ENCODE peak calls at places on chromosome 1, in nine cellular contexts. T, R, S, I, N, O, L, M and F are unnamed samples.
A peak's percentile ranks its signal among the peaks of the same experiment; 100 is the strongest.

GRCh38 chr1:36408479-36408878 is 10.8 kb upstream of the LSM10 start:
- DNase-seq in T (no peak), R (no peak), S (no peak), I (no peak), N (peak; percentile 61), O (no peak), L (peak; percentile 50), M (no peak), F (no peak)

GRCh38 chr1:238469146-238469601 is 578.5 kb upstream of the ZP4 start:
- DNase-seq in T (no peak), R (no peak), S (no peak), I (no peak), N (peak; percentile 52), O (no peak), L (peak; percentile 27), M (no peak), F (no peak)

GRCh38 chr1:204684206-204684536 is 1.4 kb downstream of the LRRN2 start:
- DNase-seq in T (no peak), R (no peak), S (no peak), I (no peak), N (no peak), O (peak; percentile 62), L (no peak), M (no peak), F (no peak)

GRCh38 chr1:52709016-52709415 is 10.9 kb upstream of the COA7 start:
- DNase-seq in T (no peak), R (no peak), S (no peak), I (no peak), N (no peak), O (no peak), L (peak; percentile 38), M (no peak), F (no peak)

GRCh38 chr1:11571906-11572616 is 82.2 kb downstream of the FBXO2 start:
- DNase-seq in T (no peak), R (no peak), S (no peak), I (no peak), N (no peak), O (peak; percentile 95), L (no peak), M (no peak), F (no peak)

GRCh38 chr1:54965624-54966340 is 14.6 kb upstream of the TMEM61 start:
- DNase-seq in T (no peak), R (no peak), S (peak; percentile 59), I (no peak), N (peak; percentile 45), O (peak; percentile 31), L (peak; percentile 94), M (no peak), F (no peak)

GRCh38 chr1:234975122-234975940 is 153.3 kb downstream of the TOMM20 start:
- DNase-seq in T (peak; percentile 15), R (peak; percentile 85), S (no peak), I (peak; percentile 91), N (peak; percentile 95), O (peak; percentile 63), L (peak; percentile 96), M (no peak), F (no peak)

GRCh38 chr1:219564072-219564471 is 48.8 kb downstream of the ZC3H11B start:
- DNase-seq in T (no peak), R (no peak), S (no peak), I (no peak), N (no peak), O (no peak), L (no peak), M (no peak), F (no peak)

GRCh38 chr1:53552146-53552940 is 93.1 kb downstream of the DMRTB1 start:
- DNase-seq in T (peak; percentile 57), R (no peak), S (peak; percentile 6), I (no peak), N (peak; percentile 35), O (peak; percentile 67), L (no peak), M (no peak), F (no peak)

GRCh38 chr1:200699871-200700270 is 30.2 kb upstream of the DDX59 start:
- DNase-seq in T (no peak), R (peak; percentile 64), S (no peak), I (peak; percentile 14), N (peak; percentile 97), O (peak; percentile 90), L (no peak), M (no peak), F (no peak)

GRCh38 chr1:179234863-179235262 is 5.4 kb upstream of the ABL2 start:
- DNase-seq in T (no peak), R (no peak), S (no peak), I (no peak), N (no peak), O (no peak), L (no peak), M (no peak), F (no peak)

GRCh38 chr1:229170778-229171505 is 100.0 kb upstream of the RAB4A start:
- DNase-seq in T (no peak), R (no peak), S (no peak), I (no peak), N (no peak), O (no peak), L (no peak), M (no peak), F (no peak)

GRCh38 chr1:113534875-113535274 is 144.6 kb downstream of the MAGI3 start:
- DNase-seq in T (no peak), R (no peak), S (no peak), I (no peak), N (peak; percentile 23), O (no peak), L (no peak), M (no peak), F (no peak)

GRCh38 chr1:234726359-234726836 is 116.4 kb upstream of the IRF2BP2 start:
- DNase-seq in T (no peak), R (no peak), S (no peak), I (no peak), N (peak; percentile 29), O (peak; percentile 64), L (no peak), M (no peak), F (no peak)

GRCh38 chr1:168623003-168623828 is 46.8 kb downstream of the XCL1 start:
- DNase-seq in T (no peak), R (peak; percentile 36), S (no peak), I (peak; percentile 35), N (peak; percentile 30), O (no peak), L (peak; percentile 66), M (no peak), F (peak; percentile 64)
- TF ChIP-seq CTCF in T (no peak), R (no peak), S (no peak), I (no peak), N (no peak), O (no peak), L (no peak), M (no peak), F (no peak)

GRCh38 chr1:26188477-26188876 is 1.9 kb upstream of the CATSPER4 start:
- DNase-seq in T (no peak), R (no peak), S (no peak), I (no peak), N (no peak), O (no peak), L (no peak), M (no peak), F (no peak)

GRCh38 chr1:26189751-26190275 is 589 bp upstream of the CATSPER4 start:
- DNase-seq in T (no peak), R (no peak), S (no peak), I (no peak), N (no peak), O (no peak), L (no peak), M (no peak), F (no peak)

GRCh38 chr1:26189331-26189730 is 1.1 kb upstream of the CATSPER4 start:
- DNase-seq in T (no peak), R (no peak), S (no peak), I (no peak), N (no peak), O (no peak), L (no peak), M (no peak), F (no peak)

GRCh38 chr1:26191739-26192138 is 1.3 kb downstream of the CATSPER4 start:
- DNase-seq in T (no peak), R (no peak), S (no peak), I (no peak), N (no peak), O (no peak), L (no peak), M (peak; percentile 76), F (no peak)

GRCh38 chr1:26190373-26190987 is at the start of gene CATSPER4:
- DNase-seq in T (no peak), R (peak; percentile 53), S (peak; percentile 11), I (no peak), N (no peak), O (peak; percentile 96), L (peak; percentile 33), M (no peak), F (no peak)
- TF ChIP-seq CTCF in T (no peak), R (peak; percentile 41), S (no peak), I (peak; percentile 8), N (peak; percentile 18), O (peak; percentile 81), L (peak; percentile 6), M (no peak), F (no peak)

DNA sequence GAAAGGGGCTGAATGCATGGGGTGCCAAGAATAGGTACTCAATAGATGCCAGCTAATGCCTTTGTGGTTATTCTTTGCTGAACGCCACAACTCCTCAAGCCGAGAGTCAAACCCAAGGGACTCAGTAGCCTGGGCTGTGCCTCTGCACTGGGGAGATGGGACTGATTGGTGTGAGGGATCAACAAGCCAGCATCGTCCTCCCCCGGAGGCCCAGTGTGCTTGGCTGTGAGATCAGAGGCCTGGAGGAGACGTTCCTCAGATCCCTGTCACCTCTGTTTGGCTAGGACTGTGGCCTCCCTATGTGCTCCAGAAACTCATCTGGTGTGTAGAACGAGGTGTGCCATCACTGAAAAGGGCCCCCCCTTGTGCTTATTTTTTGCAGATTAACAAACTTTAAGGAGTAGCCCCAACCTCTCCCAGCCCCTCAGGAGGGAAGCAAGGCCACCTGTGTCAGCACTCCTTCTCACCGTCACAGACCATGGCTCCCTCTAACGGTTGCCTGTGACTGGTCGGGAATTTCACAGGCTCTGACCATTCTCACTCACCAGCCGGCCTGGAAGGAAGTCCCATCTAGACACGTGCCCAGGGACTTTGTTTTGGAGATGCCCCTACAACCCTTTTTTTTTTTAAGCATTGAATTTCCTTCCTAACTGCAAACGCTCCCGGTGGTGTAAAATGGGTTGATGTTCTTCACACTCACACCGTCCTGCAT is 194.0 kb upstream of the VAMP3 start:
- DNase-seq in T (peak; percentile 47), R (peak; percentile 33), S (no peak), I (no peak), N (peak; percentile 53), O (peak; percentile 83), L (peak; percentile 27), M (no peak), F (peak; percentile 21)
- TF ChIP-seq CTCF in T (peak; percentile 19), R (peak; percentile 22), S (no peak), I (peak; percentile 24), N (peak; percentile 47), O (peak; percentile 63), L (peak; percentile 44), M (no peak), F (no peak)

DNA sequence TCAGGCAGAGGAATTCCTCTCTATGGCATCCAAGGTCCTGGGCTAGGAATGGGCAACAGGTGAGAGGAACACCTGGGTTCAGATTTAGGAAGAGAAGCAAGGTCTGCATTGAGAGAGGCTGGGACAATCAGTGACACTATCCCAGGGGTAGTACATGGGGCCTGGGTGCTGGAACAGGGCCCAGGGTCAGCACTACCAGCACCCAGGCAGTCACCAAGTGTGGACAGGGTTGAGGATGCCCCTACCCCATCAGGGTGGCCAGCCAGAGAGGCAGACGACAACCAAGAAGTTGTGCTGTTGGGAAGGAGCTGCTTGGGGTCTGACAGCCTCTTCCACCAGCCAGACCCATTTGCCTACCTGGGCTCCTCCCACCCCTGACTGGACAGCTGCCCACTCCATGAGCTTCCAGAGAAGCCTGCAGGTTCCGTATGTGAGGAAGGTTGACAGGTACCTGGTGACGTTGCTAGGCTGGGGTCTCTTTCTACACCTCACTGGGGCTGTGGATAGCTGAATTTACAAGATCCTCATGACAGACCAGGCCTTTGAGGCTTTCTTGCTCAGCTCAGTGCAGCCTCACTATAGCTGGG is 13.9 kb downstream of the CYP4A11 start:
- DNase-seq in T (no peak), R (no peak), S (no peak), I (no peak), N (no peak), O (no peak), L (no peak), M (no peak), F (no peak)
- TF ChIP-seq CTCF in T (no peak), R (no peak), S (no peak), I (no peak), N (no peak), O (no peak), L (no peak), M (no peak), F (no peak)